ENCODE peak calls at places on chromosomes 12 and 14, in four cellular contexts. L is endothelial cell, Z is AG08395, U is progenitor cell of endocrine pancreas. C is an unnamed sample.

GRCh38 chr14:101716077-101716950 is 45.2 kb upstream of the PPP2R5C start:
- DNase-seq in U (no peak), L (no peak), Z (no peak), C (no peak)

GRCh38 chr14:54138024-54138353 is 181.4 kb upstream of the BMP4 start:
- DNase-seq in Z (no peak), L (no peak), U (no peak), C (no peak)

GRCh38 chr12:31790759-31791158 is 61.9 kb upstream of the AMN1 start:
- DNase-seq in Z (no peak), L (no peak), U (no peak), C (no peak)

GRCh38 chr12:54068423-54069070 is 14.9 kb downstream of the HOXC4 start:
- DNase-seq in L (no peak), Z (no peak), U (no peak), C (no peak)

GRCh38 chr14:104222396-104223036 is 84.1 kb downstream of the KIF26A start:
- DNase-seq in U (no peak), Z (no peak), L (no peak), C (no peak)

GRCh38 chr14:38122241-38122640 is 85.5 kb upstream of the SSTR1 start:
- DNase-seq in U (no peak), L (no peak), Z (no peak), C (no peak)

GRCh38 chr12:33671676-33672075 is 232.1 kb upstream of the SYT10 start:
- DNase-seq in L (no peak), U (no peak), Z (no peak), C (no peak)

GRCh38 chr12:121060149-121061001 is 21.3 kb upstream of the OASL start:
- DNase-seq in U (no peak), L (peak), Z (peak), C (peak)

GRCh38 chr12:6069452-6070093 is 54.9 kb downstream of the VWF start:
- DNase-seq in Z (peak), U (no peak), L (no peak), C (no peak)

GRCh38 chr14:54675236-54676125 is 108.6 kb downstream of the SAMD4A start:
- DNase-seq in U (no peak), Z (no peak), L (no peak), C (no peak)

GRCh38 chr12:93902736-93903562 is 225.8 kb downstream of the CRADD start:
- DNase-seq in L (no peak), U (no peak), Z (no peak), C (no peak)

GRCh38 chr12:132518354-132518992 is 28.5 kb downstream of the FBRSL1 start:
- DNase-seq in Z (no peak), U (no peak), L (no peak), C (no peak)

C was measured in cardiac muscle cell.